ENCODE peak calls at places on chromosomes 11 and 22, in five cellular contexts. W is small intestine; V is AG08395; H is stimulated activated CD4-positive, alpha-beta T cell treated with anti-CD3 and anti-CD28 coated beads, Interleukin-15, amount 100 ng/mL, for 1 hour; J is bronchial epithelial cell. G is an unnamed sample.
A peak's percentile ranks its signal among the peaks of the same experiment; 100 is the strongest.

GRCh38 chr11:104736503-104736902 is 161.8 kb downstream of the CASP12 start:
- DNase-seq in W (peak; percentile 4), V (no peak), H (no peak), J (no peak), G (no peak)

GRCh38 chr22:17588606-17589005 is 25.3 kb downstream of the SLC25A18 start:
- DNase-seq in W (no peak), V (no peak), H (no peak), J (no peak), G (no peak)

GRCh38 chr11:94196363-94196762 is 67.7 kb downstream of the PANX1 start:
- DNase-seq in W (no peak), V (no peak), H (no peak), J (peak; percentile 48), G (no peak)

GRCh38 chr11:121032546-121032945 is 8.6 kb downstream of the TBCEL start:
- DNase-seq in W (no peak), V (no peak), H (no peak), J (no peak), G (no peak)

GRCh38 chr11:59102259-59102765 is 4.7 kb upstream of the FAM111B start:
- DNase-seq in W (peak; percentile 75), V (peak; percentile 46), H (peak; percentile 16), J (peak; percentile 31), G (peak; percentile 37)

GRCh38 chr11:32658639-32659406 is 75.2 kb downstream of the EIF3M start:
- DNase-seq in W (no peak), V (no peak), H (no peak), J (peak; percentile 89), G (no peak)

GRCh38 chr11:109696191-109696897 is 274.4 kb downstream of the C11orf87 start:
- DNase-seq in W (no peak), V (peak; percentile 12), H (no peak), J (peak; percentile 99), G (no peak)

GRCh38 chr11:14519692-14520085 is 497 bp downstream of the PSMA1 start:
- DNase-seq in W (no peak), V (peak; percentile 18), H (no peak), J (peak; percentile 65), G (no peak)

GRCh38 chr22:37197451-37198289 is 9.6 kb upstream of the C1QTNF6 start:
- DNase-seq in W (peak; percentile 80), V (peak; percentile 38), H (no peak), J (peak; percentile 88), G (no peak)

GRCh38 chr11:32435152-32435480 is 223 bp downstream of the WT1 start:
- DNase-seq in W (no peak), V (no peak), H (no peak), J (no peak), G (no peak)

GRCh38 chr11:128470081-128470480 is 117.3 kb downstream of the ETS1 start:
- DNase-seq in W (no peak), V (no peak), H (no peak), J (no peak), G (peak; percentile 58)

GRCh38 chr11:117176186-117176585 is 2.4 kb upstream of the SIDT2 start:
- DNase-seq in W (peak; percentile 24), V (no peak), H (no peak), J (no peak), G (no peak)

GRCh38 chr22:44354288-44354687 is 41.5 kb upstream of the SHISAL1 start:
- DNase-seq in W (no peak), V (no peak), H (no peak), J (no peak), G (no peak)

GRCh38 chr11:62678770-62679696 is at the start of gene UBXN1:
- DNase-seq in W (peak; percentile 90), V (peak; percentile 91), H (peak; percentile 59), J (peak; percentile 75), G (peak; percentile 76)

GRCh38 chr11:92443109-92443508 is 218.5 kb downstream of the FAT3 start:
- DNase-seq in W (no peak), V (no peak), H (no peak), J (no peak), G (no peak)

GRCh38 chr11:28738549-28738948 is 630.4 kb downstream of the METTL15 start:
- DNase-seq in W (no peak), V (no peak), H (no peak), J (peak; percentile 79), G (no peak)

GRCh38 chr22:44685384-44686056 is 16.5 kb upstream of the PRR5 start:
- DNase-seq in W (peak; percentile 85), V (peak; percentile 74), H (peak; percentile 68), J (peak; percentile 95), G (peak; percentile 71)

GRCh38 chr11:72524711-72525110 is 90.4 kb upstream of the CLPB start:
- DNase-seq in W (no peak), V (peak; percentile 81), H (no peak), J (no peak), G (no peak)

GRCh38 chr11:100557830-100558611 is 129.1 kb upstream of the ARHGAP42 start:
- DNase-seq in W (peak; percentile 90), V (peak; percentile 32), H (no peak), J (peak; percentile 78), G (no peak)

GRCh38 chr11:122309262-122309925 is 193.4 kb upstream of the BLID start:
- DNase-seq in W (no peak), V (no peak), H (no peak), J (no peak), G (no peak)

GRCh38 chr22:45335021-45335818 is 25.5 kb downstream of the FAM118A start:
- DNase-seq in W (no peak), V (peak; percentile 74), H (no peak), J (no peak), G (no peak)

GRCh38 chr11:68677432-68677831 is 6.9 kb upstream of the GAL start:
- DNase-seq in W (no peak), V (peak; percentile 83), H (no peak), J (peak; percentile 60), G (no peak)

GRCh38 chr11:83545494-83545893 is 259.3 kb upstream of the CCDC90B start:
- DNase-seq in W (no peak), V (no peak), H (no peak), J (no peak), G (no peak)

GRCh38 chr11:123920943-123921342 is 18.5 kb upstream of the OR4D5 start:
- DNase-seq in W (no peak), V (no peak), H (no peak), J (no peak), G (no peak)

GRCh38 chr11:64352099-64353005 is 6.6 kb upstream of the RPS6KA4 start:
- DNase-seq in W (no peak), V (no peak), H (no peak), J (no peak), G (no peak)